ENCODE peak calls at places on chromosomes 5 and 9, in seven cellular contexts. D is suprapubic skin, G is H1, E is A549, U is stomach, W is transverse colon, V is upper lobe of left lung. Q is an unnamed sample.
A peak's percentile ranks its signal among the peaks of the same experiment; 100 is the strongest.

GRCh38 chr5:174793684-174794328 is 69.4 kb downstream of the MSX2 start:
- DNase-seq in D (peak; percentile 67), G (peak; percentile 92), E (no peak), U (peak; percentile 62), W (peak; percentile 33), V (peak; percentile 26), Q (peak; percentile 26)

GRCh38 chr5:173660481-173661280 is 44.2 kb upstream of the BOD1 start:
- DNase-seq in D (no peak), G (no peak), E (no peak), U (peak; percentile 4), W (no peak), V (no peak), Q (no peak)

GRCh38 chr9:17269799-17270198 is 135.0 kb downstream of the CNTLN start:
- DNase-seq in D (no peak), G (no peak), E (no peak), U (no peak), W (no peak), V (no peak), Q (no peak)

GRCh38 chr5:155728146-155728856 is 598.7 kb upstream of the SGCD start:
- DNase-seq in D (peak; percentile 63), G (no peak), E (peak; percentile 71), U (peak; percentile 26), W (peak; percentile 52), V (peak; percentile 31), Q (peak; percentile 71)

GRCh38 chr5:140565024-140565779 is 574 bp downstream of the SLC35A4 start:
- DNase-seq in D (no peak), G (no peak), E (no peak), U (no peak), W (no peak), V (no peak), Q (no peak)

GRCh38 chr5:147481376-147481775 is 28.5 kb downstream of the DPYSL3 start:
- DNase-seq in D (no peak), G (no peak), E (no peak), U (no peak), W (no peak), V (no peak), Q (no peak)

GRCh38 chr5:42689391-42689790 is 67.2 kb upstream of the CCDC152 start:
- DNase-seq in D (no peak), G (no peak), E (no peak), U (no peak), W (no peak), V (no peak), Q (no peak)

GRCh38 chr9:121362813-121363585 is 7.1 kb downstream of the STOM start:
- DNase-seq in D (no peak), G (no peak), E (no peak), U (no peak), W (no peak), V (no peak), Q (no peak)

GRCh38 chr5:132020568-132021339 is 9.3 kb upstream of the ACSL6 start:
- DNase-seq in D (no peak), G (peak; percentile 29), E (no peak), U (no peak), W (no peak), V (no peak), Q (no peak)

GRCh38 chr5:33794550-33795300 is 97.1 kb downstream of the ADAMTS12 start:
- DNase-seq in D (no peak), G (no peak), E (no peak), U (no peak), W (no peak), V (no peak), Q (no peak)

GRCh38 chr9:35828716-35829083 is at the start of gene FAM221B:
- DNase-seq in D (no peak), G (peak; percentile 87), E (no peak), U (no peak), W (peak; percentile 48), V (no peak), Q (peak; percentile 60)

GRCh38 chr5:90956511-90956910 is 397.9 kb downstream of the ADGRV1 start:
- DNase-seq in D (no peak), G (no peak), E (no peak), U (no peak), W (no peak), V (no peak), Q (no peak)

GRCh38 chr9:37540634-37541033 is 35.5 kb downstream of the FBXO10 start:
- DNase-seq in D (no peak), G (no peak), E (no peak), U (peak; percentile 65), W (peak; percentile 53), V (peak; percentile 59), Q (no peak)

GRCh38 chr9:34591091-34591910 is 1.8 kb upstream of the CNTFR start:
- DNase-seq in D (peak; percentile 88), G (peak; percentile 98), E (peak; percentile 91), U (peak; percentile 89), W (peak; percentile 89), V (peak; percentile 84), Q (peak; percentile 88)

GRCh38 chr9:78239506-78239905 is 3.6 kb downstream of the CEP78 start:
- DNase-seq in D (no peak), G (no peak), E (peak; percentile 25), U (peak; percentile 55), W (peak; percentile 65), V (peak; percentile 28), Q (no peak)

GRCh38 chr5:74131256-74131655 is 505.3 kb downstream of the ARHGEF28 start:
- DNase-seq in D (no peak), G (no peak), E (no peak), U (no peak), W (no peak), V (no peak), Q (no peak)
- H3K27ac ChIP-seq in D (no peak overlapping the region), G (no peak overlapping the region), E (no peak overlapping the region), U (no peak overlapping the region), W (no peak overlapping the region), V (no peak overlapping the region), Q (no peak overlapping the region)

GRCh38 chr5:154481584-154482381 is 3.8 kb upstream of the HAND1 start:
- DNase-seq in D (no peak), G (no peak), E (no peak), U (no peak), W (no peak), V (no peak), Q (no peak)

GRCh38 chr5:154483654-154484392 is 5.8 kb upstream of the HAND1 start:
- DNase-seq in D (no peak), G (peak; percentile 53), E (no peak), U (no peak), W (no peak), V (no peak), Q (no peak)

GRCh38 chr5:154480847-154481246 is 2.8 kb upstream of the HAND1 start:
- DNase-seq in D (no peak), G (no peak), E (no peak), U (no peak), W (no peak), V (no peak), Q (no peak)

GRCh38 chr5:154484393-154484944 is 6.4 kb upstream of the HAND1 start:
- DNase-seq in D (peak; percentile 24), G (no peak), E (no peak), U (no peak), W (no peak), V (no peak), Q (no peak)

GRCh38 chr5:154482528-154483449 is 4.8 kb upstream of the HAND1 start:
- DNase-seq in D (no peak), G (peak; percentile 54), E (no peak), U (no peak), W (peak; percentile 28), V (no peak), Q (no peak)
- TF ChIP-seq EP300 in D (no peak), G (no peak), E (no peak), U (no peak), W (peak; percentile 51), V (no peak), Q (no peak)

GRCh38 chr9:106921341-106921899 is 58.5 kb downstream of the ZNF462 start:
- DNase-seq in D (no peak), G (no peak), E (no peak), U (no peak), W (peak; percentile 32), V (peak; percentile 41), Q (peak; percentile 76)
- H3K27ac ChIP-seq in D (peak overlapping the region; percentile 78), G (peak overlapping the region; percentile 44), E (peak overlapping the region; percentile 40), U (peak overlapping the region; percentile 20), W (peak overlapping the region; percentile 84), V (peak overlapping the region; percentile 75), Q (no peak overlapping the region)

DNA sequence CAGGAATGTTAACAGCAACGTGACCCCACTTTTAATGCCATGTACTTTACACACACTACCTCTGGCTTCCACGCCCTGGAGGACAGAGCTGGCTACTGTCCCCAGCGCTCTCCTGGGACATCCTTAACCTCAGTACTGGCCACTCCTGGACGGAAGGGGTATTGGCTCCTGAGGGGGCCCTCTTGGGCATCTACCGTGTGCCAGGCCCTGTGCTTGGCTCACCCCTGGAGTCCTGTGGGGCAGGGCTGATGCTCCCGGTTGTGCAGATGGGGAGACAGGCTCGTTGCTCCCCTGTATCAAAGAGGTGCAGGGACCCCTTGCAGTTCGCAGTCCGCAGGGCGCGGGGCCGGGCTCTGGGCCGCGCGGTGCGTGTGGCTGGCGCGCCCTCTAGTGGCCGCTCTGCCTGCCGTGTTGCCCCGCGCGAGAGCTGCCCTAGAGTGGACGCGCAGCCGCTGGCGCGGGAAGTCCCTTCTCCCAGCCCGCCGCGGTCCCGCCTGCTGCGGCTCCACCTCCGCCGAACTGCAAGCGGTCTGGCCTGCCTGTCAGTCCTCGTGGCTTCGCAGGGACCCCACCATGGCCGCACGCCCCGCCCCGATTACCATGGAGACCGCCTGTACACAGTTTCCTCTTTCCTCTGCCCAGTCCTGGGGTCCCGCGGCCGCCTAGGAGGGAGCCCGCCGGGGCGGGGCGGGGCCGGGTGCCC is at the start of gene WDR38:
- DNase-seq in D (peak; percentile 88), G (peak; percentile 92), E (peak; percentile 98), U (peak; percentile 78), W (peak; percentile 76), V (peak; percentile 76), Q (peak; percentile 85)
- TF ChIP-seq EP300 in D (no peak), G (no peak), E (no peak), U (no peak), W (no peak), V (no peak), Q (no peak)

GRCh38 chr9:122975196-122975595 is 34.4 kb downstream of the RABGAP1 start:
- DNase-seq in D (no peak), G (no peak), E (no peak), U (no peak), W (no peak), V (no peak), Q (no peak)
- H3K27ac ChIP-seq in D (peak overlapping the region; percentile 48), G (no peak overlapping the region), E (no peak overlapping the region), U (no peak overlapping the region), W (peak overlapping the region; percentile 8), V (peak overlapping the region; percentile 59), Q (no peak overlapping the region)

GRCh38 chr5:160978944-160979343 is 126.9 kb upstream of the ATP10B start:
- DNase-seq in D (no peak), G (no peak), E (no peak), U (no peak), W (no peak), V (no peak), Q (no peak)
- TF ChIP-seq EP300 in D (no peak), G (no peak), E (no peak), U (no peak), W (no peak), V (no peak), Q (no peak)

GRCh38 chr5:150508828-150509227 is 897 bp downstream of the NDST1 start:
- DNase-seq in D (no peak), G (no peak), E (no peak), U (no peak), W (no peak), V (no peak), Q (no peak)
- H3K27ac ChIP-seq in D (peak overlapping the region; percentile 81), G (no peak overlapping the region), E (no peak overlapping the region), U (peak overlapping the region; percentile 27), W (peak overlapping the region; percentile 92), V (peak overlapping the region; percentile 91), Q (peak overlapping the region; percentile 29)

Q was measured in ovary.